ENCODE peak calls at places on chromosomes 4 and X, in eight cellular contexts. U is thoracic aorta, R is GM06990, D is astrocyte of the spinal cord, J is left lung, M is fibroblast of villous mesenchyme, A is cardiac muscle cell, X is IMR-90. B is an unnamed sample.

GRCh38 chr4:87506974-87507701 is 22.0 kb downstream of the SPARCL1 start:
- DNase-seq in M (peak), R (no peak), A (no peak), J (no peak), D (peak), X (peak), U (no peak), B (peak)

GRCh38 chr4:139789096-139789495 is 123.5 kb downstream of the MGST2 start:
- DNase-seq in J (no peak), X (no peak), A (no peak), D (no peak), R (no peak), M (no peak), U (no peak), B (no peak)

GRCh38 chrX:153651540-153652079 is 4.6 kb downstream of the DUSP9 start:
- DNase-seq in A (no peak), U (no peak), D (no peak), J (no peak), M (no peak), R (no peak), X (no peak), B (no peak)

GRCh38 chr4:85028910-85029309 is 62.4 kb upstream of the WDFY3 start:
- DNase-seq in A (no peak), U (no peak), D (peak), J (no peak), R (no peak), X (peak), M (peak), B (peak)

GRCh38 chrX:69032601-69033000 is 132.7 kb downstream of the PJA1 start:
- DNase-seq in J (no peak), D (no peak), M (no peak), X (peak), U (no peak), A (no peak), R (no peak), B (no peak)

GRCh38 chr4:88018471-88018870 is 11.0 kb downstream of the PKD2 start:
- DNase-seq in U (no peak), A (no peak), X (peak), R (no peak), J (no peak), M (peak), D (peak), B (peak)

GRCh38 chr4:169338246-169338645 is 67.5 kb upstream of the SH3RF1 start:
- DNase-seq in U (no peak), X (peak), R (no peak), D (no peak), M (no peak), J (no peak), A (no peak), B (no peak)

GRCh38 chr4:119735136-119735770 is 106.6 kb upstream of the PDE5A start:
- DNase-seq in M (peak), U (no peak), A (no peak), J (no peak), X (peak), D (peak), R (no peak), B (peak)

GRCh38 chr4:24795666-24796381 is 451 bp downstream of the SOD3 start:
- DNase-seq in A (peak), J (no peak), X (no peak), U (no peak), M (no peak), R (no peak), D (no peak), B (no peak)

GRCh38 chrX:13131511-13132137 is 87.2 kb upstream of the FAM9C start:
- DNase-seq in U (no peak), X (no peak), J (no peak), R (no peak), M (peak), D (no peak), A (no peak), B (no peak)

GRCh38 chrX:70001269-70001668 is 48.5 kb downstream of the AWAT2 start:
- DNase-seq in U (no peak), R (no peak), X (no peak), J (no peak), M (no peak), A (no peak), D (no peak), B (peak)

GRCh38 chrX:131741103-131741581 is 197.3 kb downstream of the OR13H1 start:
- DNase-seq in X (peak), U (no peak), J (no peak), M (peak), R (peak), D (peak), A (no peak), B (no peak)

GRCh38 chrX:1112321-1112720 is 100.1 kb downstream of the CRLF2 start:
- DNase-seq in U (no peak), A (no peak), M (no peak), R (no peak), X (no peak), J (no peak), D (no peak), B (no peak)

GRCh38 chrX:133985164-133986007 is at the start of gene GPC3:
- DNase-seq in R (no peak), D (peak), X (peak), J (peak), U (no peak), A (peak), M (peak), B (peak)

GRCh38 chr4:72951147-72951546 is 118.4 kb downstream of the COX18 start:
- DNase-seq in M (no peak), A (no peak), X (no peak), J (no peak), U (no peak), R (no peak), D (no peak), B (peak)
- TF ChIP-seq CTCF in M (peak), A (peak), X (peak), J (no peak), U (no peak), R (no peak), D (peak), B (peak)

GRCh38 chr4:41359069-41359769 is 102.5 kb downstream of the UCHL1 start:
- DNase-seq in M (no peak), R (peak), A (no peak), J (no peak), D (no peak), X (no peak), U (no peak), B (no peak)
- H3K4me3 ChIP-seq in M (no peak), R (no peak), A (no peak), J (peak), D (no peak), X (no peak), U (peak), B (no peak)

GRCh38 chr4:52665592-52665991 is 6.5 kb upstream of the USP46 start:
- DNase-seq in A (no peak), X (no peak), D (no peak), J (no peak), R (no peak), M (peak), U (no peak), B (peak)
- TF ChIP-seq CTCF in A (peak), X (peak), D (peak), J (no peak), R (peak), M (peak), U (no peak), B (peak)

GRCh38 chrX:118727686-118728339 is 407 bp downstream of the IL13RA1 start:
- DNase-seq in U (peak), D (peak), M (peak), X (peak), A (peak), R (no peak), J (peak), B (peak)

GRCh38 chrX:118726887-118727685 is at the start of gene IL13RA1:
- DNase-seq in J (peak), U (peak), X (peak), R (peak), A (peak), D (peak), M (peak), B (peak)

GRCh38 chrX:118730500-118731247 is 3.3 kb downstream of the IL13RA1 start:
- DNase-seq in U (no peak), X (peak), D (peak), R (no peak), A (no peak), M (peak), J (no peak), B (peak)

GRCh38 chrX:118724775-118725174 is 2.6 kb upstream of the IL13RA1 start:
- DNase-seq in X (peak), D (peak), J (no peak), M (peak), A (no peak), U (no peak), R (no peak), B (peak)

GRCh38 chrX:118729043-118729652 is 1.7 kb downstream of the IL13RA1 start:
- DNase-seq in A (no peak), J (no peak), D (no peak), U (no peak), R (no peak), M (no peak), X (no peak), B (no peak)
- H3K4me3 ChIP-seq in A (no peak), J (peak), D (no peak), U (peak), R (no peak), M (no peak), X (no peak), B (peak)

DNA sequence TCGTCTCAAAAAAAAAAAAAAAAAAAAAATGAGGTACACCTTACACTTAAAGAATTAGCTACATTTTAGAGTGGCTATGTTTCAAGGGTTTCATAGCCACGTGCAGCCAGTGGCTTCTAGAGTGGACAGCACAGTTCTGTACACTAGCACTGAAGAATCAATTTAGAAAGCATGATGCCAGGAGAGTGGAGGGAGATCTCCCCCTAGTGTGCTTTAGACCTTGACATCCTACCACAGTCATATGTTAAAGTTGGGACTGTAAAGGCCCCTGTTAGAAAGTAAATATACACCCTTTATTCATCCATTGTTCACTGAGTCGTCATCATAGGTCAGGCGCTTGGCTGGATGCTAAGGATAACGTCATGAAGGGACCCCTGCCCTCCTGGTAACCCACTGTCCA is 179.4 kb downstream of the QDPR start:
- DNase-seq in J (no peak), D (no peak), X (no peak), A (no peak), M (no peak), R (no peak), U (no peak), B (no peak)
- TF ChIP-seq CTCF in J (no peak), D (no peak), X (peak), A (no peak), M (peak), R (no peak), U (no peak), B (peak)

GRCh38 chrX:137550561-137551305 is 15.2 kb upstream of the ZIC3 start:
- DNase-seq in M (no peak), A (no peak), J (no peak), U (no peak), R (no peak), X (no peak), D (no peak), B (no peak)
- H3K4me3 ChIP-seq in M (no peak), A (peak), J (no peak), U (peak), R (no peak), X (no peak), D (peak), B (no peak)

DNA sequence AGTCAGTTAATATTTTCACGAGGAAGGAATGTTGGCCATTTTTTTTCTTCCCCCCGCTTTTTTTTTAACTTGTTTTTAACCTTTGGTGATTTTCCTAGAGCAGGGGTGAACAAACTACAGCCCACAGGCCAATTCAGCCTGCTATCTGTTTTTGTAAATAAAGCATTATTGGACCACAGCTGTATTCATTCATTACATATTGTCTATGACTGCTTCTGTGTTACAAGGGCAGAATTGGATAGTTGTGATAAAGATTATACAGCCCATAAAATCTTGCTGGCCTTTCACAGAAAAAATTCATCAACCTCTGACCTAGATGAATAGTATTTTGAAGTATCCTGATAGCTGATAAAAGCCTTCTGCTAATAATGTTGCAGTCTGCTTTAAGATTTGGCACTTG is 63.3 kb downstream of the SMAD1 start:
- DNase-seq in J (no peak), M (peak), U (no peak), R (no peak), D (no peak), X (no peak), A (no peak), B (peak)
- TF ChIP-seq CTCF in J (no peak), M (no peak), U (no peak), R (no peak), D (no peak), X (no peak), A (no peak), B (no peak)

GRCh38 chr4:145230726-145231125 is 50.3 kb upstream of the OTUD4 start:
- DNase-seq in R (no peak), J (no peak), X (peak), D (no peak), A (no peak), M (peak), U (no peak), B (peak)

GRCh38 chr4:145234086-145234694 is 53.8 kb upstream of the OTUD4 start:
- DNase-seq in X (peak), U (no peak), D (peak), J (no peak), M (peak), R (peak), A (peak), B (peak)

DNA sequence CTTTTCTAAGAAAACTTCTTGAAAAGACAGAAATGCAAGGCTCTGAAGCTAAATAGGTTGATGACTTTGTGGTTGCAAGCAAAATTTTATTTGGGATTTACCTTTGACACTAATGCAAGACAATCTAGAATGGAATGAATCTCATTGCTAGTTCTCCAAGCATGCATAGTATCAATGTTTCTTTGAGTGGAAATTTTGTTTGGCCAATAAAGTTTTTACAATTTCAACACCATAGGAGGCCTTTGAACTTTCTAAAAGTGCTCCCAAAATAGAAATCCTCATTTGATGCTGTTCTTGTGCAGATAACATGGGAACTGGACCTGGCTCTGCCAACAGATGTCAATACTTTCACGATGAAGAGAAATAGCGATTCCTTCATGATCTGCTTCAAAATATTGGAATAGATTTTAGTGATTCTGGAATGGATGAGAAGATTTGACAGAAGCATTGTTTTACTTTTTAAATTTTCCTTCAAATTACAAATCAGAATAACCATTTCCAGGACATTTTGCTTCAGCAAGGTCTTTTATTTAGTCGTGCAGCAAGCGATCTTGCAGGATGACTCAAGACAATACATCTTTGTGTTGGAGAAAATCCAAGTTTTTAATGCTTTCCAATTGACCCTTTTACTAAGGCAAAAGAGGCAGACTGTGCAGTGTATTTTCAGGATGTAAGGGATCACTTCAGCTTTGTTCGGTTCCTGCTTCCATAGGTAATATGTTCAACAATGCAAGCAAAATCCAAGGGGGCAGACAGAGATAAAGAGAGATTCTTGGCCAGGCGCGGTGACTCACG is 51.7 kb upstream of the OTUD4 start:
- DNase-seq in X (peak), J (no peak), A (no peak), U (no peak), R (no peak), M (peak), D (peak), B (peak)
- H3K4me3 ChIP-seq in X (no peak), J (no peak), A (no peak), U (no peak), R (no peak), M (no peak), D (no peak), B (no peak)

DNA sequence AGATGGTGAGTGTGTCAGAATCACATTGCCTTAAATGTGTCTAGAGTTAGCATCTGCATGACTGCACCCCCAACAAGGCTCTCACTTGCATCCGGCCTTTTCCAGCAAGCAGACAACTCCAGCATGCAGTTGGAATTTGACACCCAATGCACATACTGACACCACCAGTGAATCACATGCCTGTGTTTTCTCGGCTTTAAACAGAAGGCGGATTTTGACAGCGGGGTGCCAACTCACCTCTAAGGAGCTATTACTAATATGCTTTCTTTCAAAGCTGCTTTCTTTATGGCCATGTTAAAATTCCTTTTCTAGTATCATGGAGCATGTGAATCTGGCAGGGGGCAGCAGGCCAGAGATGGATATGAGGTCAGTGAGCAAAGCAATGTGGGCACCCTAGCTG is 78.0 kb upstream of the CLNK start:
- DNase-seq in R (no peak), U (no peak), X (peak), D (peak), A (peak), M (no peak), J (no peak), B (peak)
- TF ChIP-seq CTCF in R (no peak), U (no peak), X (no peak), D (no peak), A (no peak), M (no peak), J (no peak), B (no peak)

GRCh38 chr4:176482972-176483371 is 163.2 kb downstream of the SPCS3 start:
- DNase-seq in D (no peak), M (no peak), U (no peak), A (no peak), X (no peak), J (no peak), R (no peak), B (no peak)

GRCh38 chr4:176478076-176478475 is 158.3 kb downstream of the SPCS3 start:
- DNase-seq in X (peak), U (no peak), M (peak), A (no peak), J (no peak), R (no peak), D (no peak), B (peak)

GRCh38 chr4:176475091-176475490 is 155.3 kb downstream of the SPCS3 start:
- DNase-seq in A (no peak), R (no peak), D (no peak), X (no peak), J (no peak), U (no peak), M (peak), B (peak)

GRCh38 chr4:176479745-176480144 is 160.0 kb downstream of the SPCS3 start:
- DNase-seq in X (no peak), D (no peak), U (no peak), M (no peak), A (no peak), J (no peak), R (no peak), B (no peak)
- H3K4me3 ChIP-seq in X (no peak), D (no peak), U (no peak), M (no peak), A (no peak), J (no peak), R (no peak), B (no peak)